ENCODE peak calls at places on chromosomes 3 and 15, in four cellular contexts. B is sigmoid colon, J is foreskin fibroblast, S is A549. E is an unnamed sample.

GRCh38 chr3:196666001-196666867 is 26.7 kb downstream of the NRROS start:
- DNase-seq in B (no peak), S (peak), J (peak), E (no peak)

GRCh38 chr3:122943828-122944190 is 83.8 kb downstream of the SEMA5B start:
- DNase-seq in B (no peak), J (no peak), S (no peak), E (no peak)

GRCh38 chr3:86949850-86950249 is 41.1 kb downstream of the VGLL3 start:
- DNase-seq in S (no peak), J (no peak), B (no peak), E (no peak)

GRCh38 chr3:143433787-143434378 is 314.3 kb downstream of the CHST2 start:
- DNase-seq in J (no peak), S (peak), B (no peak), E (no peak)

GRCh38 chr3:14123308-14124222 is 1.1 kb downstream of the CHCHD4 start:
- DNase-seq in J (no peak), S (no peak), B (no peak), E (no peak)

GRCh38 chr3:10980216-10980799 is 12.2 kb upstream of the SLC6A1 start:
- DNase-seq in S (no peak), B (no peak), J (no peak), E (no peak)

GRCh38 chr15:96331141-96331941 is 841 bp downstream of the NR2F2 start:
- DNase-seq in J (no peak), B (peak), S (peak), E (no peak)

GRCh38 chr15:74983725-74984231 is 11.6 kb upstream of the SCAMP5 start:
- DNase-seq in B (no peak), J (no peak), S (peak), E (no peak)

GRCh38 chr15:29569533-29570092 is 252.7 kb downstream of the TJP1 start:
- DNase-seq in S (no peak), B (no peak), J (no peak), E (no peak)

GRCh38 chr15:81338422-81339007 is 14.6 kb upstream of the STARD5 start:
- DNase-seq in B (peak), J (peak), S (peak), E (peak)

GRCh38 chr3:159499031-159499793 is 489.4 kb upstream of the IL12A start:
- DNase-seq in B (no peak), S (no peak), J (no peak), E (no peak)

GRCh38 chr3:134333522-134334181 is 40.6 kb downstream of the AMOTL2 start:
- DNase-seq in B (peak), S (peak), J (peak), E (peak)

GRCh38 chr3:140455476-140455875 is 222.4 kb upstream of the TRIM42 start:
- DNase-seq in B (no peak), J (no peak), S (no peak), E (no peak)

GRCh38 chr15:73870700-73871408 is 2.5 kb upstream of the TBC1D21 start:
- DNase-seq in B (no peak), J (peak), S (peak), E (no peak)

GRCh38 chr3:10792208-10792607 is 23.8 kb upstream of the SLC6A11 start:
- DNase-seq in B (no peak), J (no peak), S (no peak), E (no peak)

GRCh38 chr3:158718490-158719170 is 13.6 kb downstream of the RARRES1 start:
- DNase-seq in B (no peak), J (peak), S (peak), E (peak)

GRCh38 chr15:50229336-50229735 is 36.2 kb downstream of the HDC start:
- DNase-seq in J (no peak), S (no peak), B (no peak), E (no peak)

GRCh38 chr3:179028408-179028807 is 43.2 kb downstream of the ZMAT3 start:
- DNase-seq in J (no peak), B (no peak), S (no peak), E (no peak)

GRCh38 chr3:45017826-45018225 is 8.3 kb upstream of the CLEC3B start:
- DNase-seq in J (no peak), B (no peak), S (no peak), E (no peak)

GRCh38 chr3:170961616-170962400 is 53.4 kb upstream of the EIF5A2 start:
- DNase-seq in S (peak), J (peak), B (no peak), E (no peak)

GRCh38 chr15:65328506-65329297 is 24.2 kb downstream of the RNU5B-1 start:
- DNase-seq in J (no peak), S (no peak), B (no peak), E (no peak)

GRCh38 chr3:40317061-40317676 is 7.7 kb downstream of the EIF1B start:
- DNase-seq in S (peak), J (peak), B (no peak), E (no peak)

GRCh38 chr3:174859109-174859735 is at the start of gene NAALADL2:
- DNase-seq in B (no peak), J (no peak), S (no peak), E (no peak)

GRCh38 chr3:142354076-142354475 is 93.8 kb downstream of the XRN1 start:
- DNase-seq in S (no peak), B (no peak), J (no peak), E (no peak)

GRCh38 chr3:182220013-182220412 is 508.3 kb downstream of the SOX2 start:
- DNase-seq in S (no peak), B (no peak), J (no peak), E (no peak)

GRCh38 chr3:189833996-189834395 is 202.8 kb downstream of the TP63 start:
- DNase-seq in J (no peak), B (no peak), S (no peak), E (no peak)

GRCh38 chr3:191239439-191240035 is 40.5 kb downstream of the OSTN start:
- DNase-seq in B (no peak), J (no peak), S (no peak), E (no peak)

GRCh38 chr15:50353251-50353998 is 1.6 kb downstream of the GABPB1 start:
- DNase-seq in B (no peak), S (peak), J (peak), E (peak)

GRCh38 chr3:30751610-30752299 is 142.7 kb downstream of the GADL1 start:
- DNase-seq in B (no peak), S (peak), J (peak), E (no peak)

GRCh38 chr15:80420658-80421057 is 16.5 kb downstream of the ARNT2 start:
- DNase-seq in J (no peak), S (no peak), B (no peak), E (no peak)

GRCh38 chr3:4498446-4498845 is 5.3 kb downstream of the ITPR1 start:
- DNase-seq in J (no peak), B (no peak), S (no peak), E (no peak)

GRCh38 chr3:195075941-195076875 is 194.8 kb downstream of the XXYLT1 start:
- DNase-seq in S (no peak), B (peak), J (peak), E (no peak)

GRCh38 chr3:37114251-37115145 is 59.9 kb downstream of the LRRFIP2 start:
- DNase-seq in B (no peak), S (no peak), J (peak), E (peak)

GRCh38 chr3:83403927-83404326 is 1554.9 kb upstream of the CADM2 start:
- DNase-seq in B (no peak), J (no peak), S (no peak), E (no peak)

GRCh38 chr15:98746756-98747155 is 98.4 kb downstream of the IGF1R start:
- DNase-seq in S (no peak), J (no peak), B (no peak), E (no peak)
- H3K4me3 ChIP-seq in S (no peak), J (no peak), B (no peak), E (no peak)

DNA sequence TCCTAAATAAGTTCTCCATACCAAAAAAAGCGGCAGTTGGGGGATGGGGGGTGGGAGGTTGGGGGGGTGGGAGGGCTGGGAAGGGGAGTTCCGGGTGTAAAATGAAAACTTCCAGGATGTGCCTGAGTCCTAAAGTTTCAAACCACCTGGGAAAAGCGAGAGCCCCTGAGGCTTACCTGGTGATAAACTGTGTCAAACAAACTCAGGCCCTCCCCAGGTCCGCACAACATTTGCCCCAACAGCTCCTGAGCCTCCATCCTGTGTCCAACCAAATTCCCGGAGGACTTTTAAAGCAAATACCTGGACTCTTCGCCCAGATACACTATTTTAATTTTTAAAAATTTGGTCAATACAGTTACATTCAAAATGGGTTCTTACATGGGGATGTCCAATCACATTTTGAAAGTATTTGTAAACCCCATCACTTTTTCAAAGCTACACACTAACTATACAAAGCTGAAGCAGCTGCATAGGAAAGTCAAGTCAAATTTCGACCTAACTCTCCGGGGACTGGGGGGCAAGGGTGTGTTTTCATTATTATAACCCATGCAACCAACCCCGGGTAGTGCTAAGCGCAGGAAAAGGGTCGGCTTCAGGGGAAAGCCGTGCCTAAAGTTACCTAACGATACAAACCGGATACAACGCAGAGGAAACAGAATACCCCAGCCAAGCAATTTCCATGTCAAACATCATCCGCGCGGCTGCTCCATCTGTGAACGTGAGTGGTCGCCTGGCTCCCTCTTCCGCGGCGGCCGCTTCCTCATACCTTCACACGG is 680 bp upstream of the FOXB1 start:
- DNase-seq in S (no peak), B (no peak), J (no peak), E (no peak)
- TF ChIP-seq CTCF in S (no peak), B (no peak), J (no peak), E (no peak)

GRCh38 chr15:90411176-90411575 is 23.1 kb downstream of the IQGAP1 start:
- DNase-seq in B (no peak), S (no peak), J (no peak), E (no peak)

GRCh38 chr15:90412356-90413194 is 24.5 kb downstream of the IQGAP1 start:
- DNase-seq in J (no peak), B (no peak), S (peak), E (peak)

GRCh38 chr15:90405208-90405607 is 17.2 kb downstream of the IQGAP1 start:
- DNase-seq in B (no peak), J (no peak), S (no peak), E (no peak)

GRCh38 chr15:90408657-90409056 is 20.6 kb downstream of the IQGAP1 start:
- DNase-seq in B (no peak), J (no peak), S (no peak), E (no peak)

DNA sequence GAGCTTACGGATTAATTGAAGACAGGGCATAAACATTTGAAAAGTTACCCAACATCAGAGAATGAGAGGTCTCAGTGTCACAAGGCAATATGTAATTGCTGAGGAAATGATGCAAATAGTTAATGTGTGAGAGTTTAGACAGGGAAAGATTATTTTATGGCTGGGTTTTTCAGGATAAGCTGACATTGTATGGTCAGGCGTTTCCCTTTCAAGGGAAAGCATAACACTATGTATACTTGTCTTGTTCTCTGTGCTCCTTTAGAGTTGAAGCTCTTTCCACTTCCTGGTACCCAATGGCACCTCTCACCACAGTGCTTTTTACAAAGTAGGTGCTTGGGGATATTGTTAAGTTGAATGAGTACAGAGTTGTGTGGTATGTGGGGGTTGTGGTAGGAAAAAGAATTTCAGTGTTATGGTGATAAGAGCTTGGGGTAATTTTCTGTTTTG is 19.9 kb downstream of the IQGAP1 start:
- DNase-seq in S (no peak), B (no peak), J (no peak), E (peak)
- H3K4me3 ChIP-seq in S (no peak), B (no peak), J (no peak), E (no peak)

GRCh38 chr3:32335365-32336122 is 56.1 kb upstream of the CMTM7 start:
- DNase-seq in J (no peak), S (no peak), B (no peak), E (no peak)

GRCh38 chr3:32336123-32336518 is 55.5 kb upstream of the CMTM7 start:
- DNase-seq in B (no peak), S (no peak), J (no peak), E (no peak)

GRCh38 chr3:32337501-32337900 is 54.2 kb upstream of the CMTM7 start:
- DNase-seq in S (no peak), B (no peak), J (no peak), E (no peak)

GRCh38 chr3:32340039-32340438 is 51.6 kb upstream of the CMTM7 start:
- DNase-seq in B (no peak), J (peak), S (peak), E (no peak)

DNA sequence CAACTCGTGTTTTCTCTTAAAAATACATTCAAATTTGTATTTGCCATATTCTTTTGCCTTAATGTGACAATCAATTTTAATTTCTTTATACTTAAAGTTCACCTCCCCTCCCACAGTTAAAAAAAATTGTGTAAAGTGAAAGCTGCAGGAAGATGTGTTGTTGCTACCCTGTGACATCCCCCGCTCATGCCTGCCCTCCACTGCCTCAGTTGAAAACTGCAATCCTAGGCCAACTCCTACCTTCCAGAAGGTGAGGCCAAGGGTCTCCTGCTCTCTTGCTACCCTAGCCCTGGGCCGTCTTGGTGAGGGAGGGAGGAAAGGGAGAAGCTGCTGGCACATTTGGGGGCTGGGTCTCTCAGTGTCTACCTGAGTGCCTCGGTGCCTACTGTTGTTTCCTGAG is 57.0 kb upstream of the CMTM7 start:
- DNase-seq in B (no peak), J (no peak), S (no peak), E (no peak)
- TF ChIP-seq CTCF in B (no peak), J (no peak), S (no peak), E (peak)

GRCh38 chr3:197714251-197714650 is 22.5 kb downstream of the RUBCN start:
- DNase-seq in J (no peak), S (no peak), B (no peak), E (no peak)

GRCh38 chr3:197718904-197719303 is 17.8 kb downstream of the RUBCN start:
- DNase-seq in B (no peak), J (peak), S (peak), E (peak)

GRCh38 chr3:197709135-197709534 is 27.6 kb downstream of the RUBCN start:
- DNase-seq in B (no peak), J (no peak), S (no peak), E (no peak)

GRCh38 chr3:197711973-197712707 is 24.6 kb downstream of the RUBCN start:
- DNase-seq in J (peak), B (peak), S (peak), E (peak)

DNA sequence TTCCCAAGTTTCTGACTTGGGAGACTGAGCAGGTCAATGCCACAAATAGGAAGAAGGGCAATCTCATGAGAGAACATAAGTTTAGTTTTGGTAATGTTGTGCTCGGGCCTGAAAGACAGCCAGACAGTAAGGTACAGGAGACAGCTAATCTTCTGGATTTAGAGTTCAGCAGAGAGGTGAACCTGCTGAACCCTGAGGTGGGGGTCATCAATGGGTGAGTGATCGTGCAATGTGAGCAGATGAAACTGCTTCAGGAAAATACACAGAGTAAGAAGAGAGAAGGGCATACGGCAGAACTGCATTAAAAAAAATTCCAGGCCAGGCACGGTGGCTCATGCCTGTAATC is 23.3 kb downstream of the RUBCN start:
- DNase-seq in S (no peak), B (no peak), J (no peak), E (no peak)
- H3K4me3 ChIP-seq in S (no peak), B (no peak), J (no peak), E (no peak)

DNA sequence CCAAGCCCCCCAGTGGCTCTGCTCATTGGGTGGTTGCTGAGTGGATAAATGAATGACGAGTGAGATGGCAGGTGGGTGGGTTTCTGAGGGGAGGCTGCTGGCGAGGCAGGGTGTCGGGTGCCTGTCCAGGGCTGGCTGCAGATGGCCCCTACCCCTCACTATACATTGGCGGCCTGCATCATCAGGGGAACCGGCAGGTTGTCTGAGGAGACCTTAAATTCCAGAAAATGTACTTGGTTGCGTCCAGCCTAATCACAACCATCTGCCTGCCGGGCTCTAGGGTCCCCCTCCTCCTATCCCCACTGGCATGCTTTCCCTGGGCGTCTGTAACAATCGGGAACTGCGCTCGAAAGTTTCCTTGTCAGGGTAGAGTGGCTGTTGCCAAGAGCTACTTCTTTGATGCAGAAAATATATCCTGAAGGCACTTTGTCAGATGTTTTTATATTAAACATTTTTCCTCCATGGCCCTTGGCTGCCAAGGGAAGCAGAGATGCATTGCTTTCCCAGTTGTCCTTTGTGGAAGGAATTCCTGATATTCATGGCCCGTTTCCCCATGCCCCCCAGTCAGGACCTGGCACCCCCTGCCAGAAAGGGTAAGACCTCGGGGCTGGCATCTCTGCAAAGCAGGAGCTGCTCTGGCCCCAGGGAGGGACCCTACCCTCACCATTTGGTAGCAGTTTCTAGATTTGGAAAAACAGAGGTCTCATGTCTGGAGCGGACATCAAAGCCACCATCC is 22.9 kb downstream of the SMAD6 start:
- DNase-seq in J (peak), S (no peak), B (no peak), E (no peak)
- TF ChIP-seq CTCF in J (no peak), S (no peak), B (no peak), E (no peak)

GRCh38 chr15:77495806-77496589 is 75.3 kb downstream of the HMG20A start:
- DNase-seq in J (no peak), B (no peak), S (no peak), E (no peak)
- H3K4me3 ChIP-seq in J (peak), B (no peak), S (no peak), E (no peak)

DNA sequence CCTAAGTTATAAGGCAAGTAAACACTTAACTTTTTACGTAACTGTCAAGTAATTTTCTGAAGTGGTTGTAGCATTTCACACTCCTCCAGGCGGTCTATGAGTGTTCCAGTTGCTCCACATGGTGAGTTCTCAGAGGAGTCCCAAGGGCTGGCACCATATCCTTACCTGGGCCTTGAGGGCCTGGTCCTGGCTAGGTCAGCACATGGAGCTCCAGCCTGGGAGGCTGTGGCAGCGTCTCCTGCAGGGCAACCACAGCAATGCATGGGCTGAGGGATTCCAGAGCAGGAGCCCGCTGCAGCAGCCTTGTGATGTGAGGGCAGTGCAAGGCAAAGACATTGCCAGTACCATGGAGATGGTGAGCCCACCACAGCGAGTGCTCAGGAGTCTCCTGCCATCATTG is 32.2 kb upstream of the LYZL4 start:
- DNase-seq in S (no peak), B (no peak), J (no peak), E (no peak)
- TF ChIP-seq CTCF in S (no peak), B (no peak), J (no peak), E (peak)

GRCh38 chr3:128084675-128085021 is 32.4 kb downstream of the SEC61A1 start:
- DNase-seq in S (no peak), B (no peak), J (no peak), E (no peak)
- H3K4me3 ChIP-seq in S (no peak), B (no peak), J (no peak), E (no peak)

DNA sequence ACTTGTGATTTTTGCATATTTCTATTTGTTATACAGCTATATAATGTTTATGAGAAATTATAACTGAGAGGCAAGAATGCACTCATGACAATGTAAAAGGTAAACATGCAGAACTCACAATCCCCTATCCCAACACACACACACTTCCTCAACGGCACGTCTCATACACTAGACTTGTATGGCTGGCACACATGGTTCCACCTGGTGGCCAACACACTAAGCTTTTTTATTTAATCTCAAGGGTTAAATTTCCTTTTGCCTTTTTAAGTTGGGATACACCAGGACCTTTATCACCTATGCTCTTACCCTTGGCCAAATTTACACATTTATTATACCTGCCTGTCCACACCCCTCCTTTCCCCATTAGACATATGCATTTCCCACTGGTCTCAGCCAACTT is 88.6 kb upstream of the PSMD6 start:
- DNase-seq in J (no peak), S (peak), B (no peak), E (no peak)
- TF ChIP-seq CTCF in J (no peak), S (no peak), B (no peak), E (no peak)

E was measured in AG09309.